ENCODE peak calls at places on chromosomes 13 and 19, in seven cellular contexts. H is HepG2, K is H1, W is transverse colon, R is upper lobe of left lung, Z is stomach, X is K562. E is an unnamed sample.

GRCh38 chr19:497861-498590 is 1.7 kb downstream of the MADCAM1 start:
- DNase-seq in X (no peak), H (no peak), K (peak; percentile 63), Z (no peak), W (no peak), R (no peak), E (no peak)

GRCh38 chr13:113022391-113023216 is 53.6 kb downstream of the MCF2L start:
- DNase-seq in K (no peak), Z (no peak), H (peak; percentile 98), X (no peak), R (no peak), W (no peak), E (no peak)

GRCh38 chr13:35448465-35448864 is 28.0 kb downstream of the MAB21L1 start:
- DNase-seq in K (no peak), R (no peak), X (no peak), Z (no peak), W (no peak), H (no peak), E (no peak)

GRCh38 chr13:51814825-51815650 is 11.1 kb upstream of the DHRS12 start:
- DNase-seq in H (peak; percentile 63), Z (peak; percentile 78), R (peak; percentile 62), W (peak; percentile 83), K (peak; percentile 90), X (peak; percentile 49), E (no peak)

GRCh38 chr13:50257646-50258045 is 242.4 kb downstream of the KCNRG start:
- DNase-seq in R (no peak), W (no peak), Z (no peak), K (no peak), X (no peak), H (no peak), E (no peak)

GRCh38 chr13:85619321-85619720 is 179.9 kb downstream of the SLITRK6 start:
- DNase-seq in Z (no peak), K (no peak), X (no peak), R (no peak), W (no peak), H (no peak), E (no peak)

GRCh38 chr19:32349724-32350475 is 4.5 kb downstream of the ZNF507 start:
- DNase-seq in Z (no peak), H (no peak), W (no peak), R (no peak), X (no peak), K (no peak), E (no peak)

GRCh38 chr19:19134687-19135158 is 3.6 kb downstream of the TMEM161A start:
- DNase-seq in Z (peak; percentile 55), H (no peak), R (peak; percentile 77), W (no peak), X (peak; percentile 87), K (peak; percentile 89), E (no peak)

GRCh38 chr13:32147976-32148375 is 116.4 kb downstream of the FRY start:
- DNase-seq in X (no peak), R (no peak), K (no peak), Z (no peak), W (no peak), H (no peak), E (no peak)

GRCh38 chr19:3054265-3054971 is 7.9 kb downstream of the TLE5 start:
- DNase-seq in W (no peak), X (no peak), R (no peak), K (no peak), Z (no peak), H (no peak), E (no peak)

GRCh38 chr13:46121033-46121432 is 16.2 kb upstream of the CPB2 start:
- DNase-seq in X (no peak), W (no peak), K (no peak), H (no peak), R (no peak), Z (no peak), E (no peak)

GRCh38 chr13:58081301-58081820 is 449.8 kb downstream of the PCDH17 start:
- DNase-seq in X (no peak), R (no peak), H (no peak), Z (no peak), K (no peak), W (no peak), E (no peak)

GRCh38 chr19:48571378-48572162 is 19.6 kb downstream of the SULT2B1 start:
- DNase-seq in W (no peak), X (no peak), R (peak; percentile 81), K (no peak), H (peak; percentile 90), Z (peak; percentile 83), E (no peak)

GRCh38 chr13:24606486-24607170 is 73.6 kb upstream of the ATP12A start:
- DNase-seq in W (no peak), X (no peak), H (no peak), R (no peak), K (no peak), Z (no peak), E (no peak)

GRCh38 chr13:35512271-35512920 is 35.9 kb upstream of the MAB21L1 start:
- DNase-seq in K (no peak), R (no peak), Z (no peak), H (no peak), X (no peak), W (no peak), E (no peak)

GRCh38 chr19:40813182-40813581 is 14.2 kb downstream of the EGLN2 start:
- DNase-seq in W (no peak), R (no peak), H (no peak), Z (no peak), X (no peak), K (no peak), E (no peak)

GRCh38 chr19:3335431-3336350 is 30.7 kb upstream of the NFIC start:
- DNase-seq in R (peak; percentile 70), Z (peak; percentile 77), X (no peak), H (no peak), W (peak; percentile 74), K (no peak), E (no peak)

GRCh38 chr13:110548891-110549794 is 12.4 kb downstream of the RAB20 start:
- DNase-seq in H (no peak), W (no peak), X (no peak), K (no peak), Z (no peak), R (no peak), E (no peak)

GRCh38 chr19:50660083-50660366 is 10.8 kb downstream of the C19orf81 start:
- DNase-seq in Z (no peak), X (no peak), K (no peak), W (no peak), R (no peak), H (no peak), E (no peak)

GRCh38 chr19:50661087-50661486 is 11.8 kb downstream of the C19orf81 start:
- DNase-seq in H (no peak), W (no peak), K (no peak), Z (no peak), X (no peak), R (no peak), E (no peak)

GRCh38 chr19:50658438-50659317 is 9.4 kb downstream of the C19orf81 start:
- DNase-seq in W (peak; percentile 39), K (peak; percentile 95), Z (peak; percentile 37), X (peak; percentile 98), H (no peak), R (peak; percentile 80), E (no peak)

GRCh38 chr19:50657672-50658437 is 8.6 kb downstream of the C19orf81 start:
- DNase-seq in K (peak; percentile 99), H (peak; percentile 44), X (peak; percentile 97), Z (peak; percentile 74), R (peak; percentile 95), W (peak; percentile 68), E (peak; percentile 89)

GRCh38 chr19:50659318-50660082 is 10.3 kb downstream of the C19orf81 start:
- DNase-seq in R (no peak), H (no peak), Z (no peak), X (no peak), K (no peak), W (no peak), E (no peak)
- H3K4me3 ChIP-seq in R (peak overlapping the region; percentile 47), H (no peak overlapping the region), Z (no peak overlapping the region), X (peak overlapping the region; percentile 66), K (peak overlapping the region; percentile 80), W (peak overlapping the region; percentile 36), E (peak overlapping the region; percentile 42)

DNA sequence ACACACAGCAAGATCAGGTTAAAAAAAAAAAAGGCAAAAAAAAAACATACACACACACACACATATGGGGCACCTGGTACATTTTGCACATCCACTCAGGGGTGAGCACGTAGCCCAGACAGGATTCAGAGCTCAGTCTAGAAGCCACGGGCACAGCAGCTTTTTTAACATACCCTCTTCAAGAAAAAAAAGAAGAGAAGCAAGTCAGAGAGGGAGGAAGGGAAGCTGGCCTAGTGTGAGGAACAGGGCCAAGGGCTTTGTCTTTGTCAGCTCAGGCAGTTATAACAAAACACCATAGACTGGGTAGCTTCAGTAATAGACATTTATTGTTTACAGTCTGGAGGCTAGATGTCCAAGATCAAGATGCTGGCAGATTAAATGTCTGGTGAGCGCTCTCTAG is 2.3 kb upstream of the TPM4 start:
- DNase-seq in H (no peak), K (peak; percentile 27), Z (no peak), W (no peak), X (no peak), R (no peak), E (peak; percentile 31)
- TF ChIP-seq POLR2AphosphoS5 in H (no peak), K (no peak), Z (no peak), W (no peak), X (no peak), R (no peak), E (no peak)

DNA sequence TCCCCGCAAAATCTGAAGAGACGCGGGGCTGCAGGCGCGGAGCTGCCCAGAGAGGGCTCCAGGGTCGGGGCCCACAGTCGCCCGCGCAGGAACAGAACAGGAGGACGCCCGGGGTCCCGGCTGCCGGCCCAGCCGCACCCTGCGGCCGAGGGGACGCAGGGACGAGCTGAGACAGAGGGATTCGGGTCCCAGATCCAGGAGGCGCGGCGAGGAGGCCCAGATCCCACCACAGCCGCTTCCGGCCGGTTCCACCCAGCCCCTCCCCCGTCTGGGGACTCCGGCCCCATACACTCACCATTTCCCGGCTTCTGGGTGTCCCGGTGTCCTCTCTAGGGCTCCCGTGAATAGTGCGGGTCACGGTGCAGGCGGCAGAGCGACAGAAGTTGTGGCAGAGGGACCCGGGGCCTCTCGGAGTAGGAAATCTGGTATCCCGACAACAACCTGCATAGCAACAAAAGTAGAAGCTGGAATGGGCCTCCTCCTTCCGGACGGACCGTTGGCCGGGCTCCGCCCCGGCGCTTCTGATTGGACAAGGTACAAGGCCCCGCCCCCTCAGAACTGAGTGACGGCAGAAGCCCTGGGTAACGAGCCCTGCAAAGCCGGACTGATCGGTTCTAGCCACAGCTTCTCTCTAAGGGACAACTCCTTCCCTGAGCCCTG is at the start of gene ZNF20:
- DNase-seq in R (peak; percentile 98), Z (peak; percentile 98), K (peak; percentile 98), W (peak; percentile 98), H (peak; percentile 90), X (peak; percentile 95), E (peak; percentile 98)
- TF ChIP-seq EP300 in R (no peak), Z (no peak), K (no peak), W (no peak), H (no peak), X (peak; percentile 37), E (no peak)

GRCh38 chr19:23346696-23347095 is 48.6 kb downstream of the ZNF91 start:
- DNase-seq in Z (no peak), X (no peak), K (no peak), H (no peak), R (no peak), W (no peak), E (no peak)

GRCh38 chr19:23343434-23344010 is 51.7 kb downstream of the ZNF91 start:
- DNase-seq in W (no peak), K (no peak), H (no peak), X (no peak), Z (no peak), R (no peak), E (no peak)

GRCh38 chr19:23351806-23352205 is 43.5 kb downstream of the ZNF91 start:
- DNase-seq in W (no peak), H (no peak), K (no peak), X (no peak), R (no peak), Z (no peak), E (no peak)

GRCh38 chr19:23345838-23346237 is 49.4 kb downstream of the ZNF91 start:
- DNase-seq in R (no peak), W (no peak), K (peak; percentile 48), Z (no peak), H (no peak), X (peak; percentile 9), E (no peak)
- H3K4me3 ChIP-seq in R (no peak overlapping the region), W (no peak overlapping the region), K (no peak overlapping the region), Z (no peak overlapping the region), H (no peak overlapping the region), X (no peak overlapping the region), E (no peak overlapping the region)

E was measured in suprapubic skin.